ENCODE peak calls at places on chromosomes 5 and 9, in nine cellular contexts. W, N, V, A, D, Z, R, I and F are unnamed samples.

GRCh38 chr9:113887436-113887835 is 11.3 kb downstream of the ZNF618 start:
- DNase-seq in W (no peak), N (no peak), V (no peak), A (no peak), D (no peak), Z (no peak), R (no peak), I (no peak), F (no peak)

GRCh38 chr9:122403381-122404002 is 32.7 kb downstream of the PTGS1 start:
- DNase-seq in W (no peak), N (no peak), V (no peak), A (no peak), D (no peak), Z (no peak), R (no peak), I (no peak), F (no peak)

GRCh38 chr9:105051897-105052296 is 123.9 kb upstream of the ABCA1 start:
- DNase-seq in W (no peak), N (no peak), V (no peak), A (no peak), D (no peak), Z (no peak), R (no peak), I (no peak), F (no peak)

GRCh38 chr9:20353529-20353928 is 268.8 kb downstream of the MLLT3 start:
- DNase-seq in W (no peak), N (no peak), V (no peak), A (no peak), D (peak; percentile 15), Z (no peak), R (no peak), I (no peak), F (no peak)

GRCh38 chr9:93035106-93035660 is 23.3 kb upstream of the SUSD3 start:
- DNase-seq in W (no peak), N (no peak), V (no peak), A (no peak), D (no peak), Z (no peak), R (no peak), I (no peak), F (no peak)

GRCh38 chr5:2184563-2185540 is 302.1 kb upstream of the IRX4 start:
- DNase-seq in W (no peak), N (no peak), V (no peak), A (no peak), D (no peak), Z (no peak), R (no peak), I (no peak), F (no peak)

GRCh38 chr9:109498195-109499060 is at the start of gene PTPN3:
- DNase-seq in W (no peak), N (no peak), V (no peak), A (peak; percentile 59), D (peak; percentile 46), Z (no peak), R (no peak), I (peak; percentile 73), F (peak; percentile 73)

GRCh38 chr5:97499605-97500004 is 316.6 kb upstream of the RIOK2 start:
- DNase-seq in W (no peak), N (no peak), V (no peak), A (no peak), D (no peak), Z (no peak), R (peak; percentile 27), I (no peak), F (no peak)

GRCh38 chr9:128702445-128702948 is at the start of gene PKN3:
- DNase-seq in W (peak; percentile 98), N (peak; percentile 79), V (peak; percentile 69), A (peak; percentile 46), D (peak; percentile 86), Z (no peak), R (peak; percentile 97), I (peak; percentile 99), F (peak; percentile 80)

GRCh38 chr9:129719135-129719534 is 33.7 kb downstream of the PTGES start:
- DNase-seq in W (no peak), N (no peak), V (no peak), A (no peak), D (no peak), Z (no peak), R (no peak), I (peak; percentile 83), F (no peak)

GRCh38 chr9:129718647-129719046 is 34.2 kb downstream of the PTGES start:
- DNase-seq in W (no peak), N (no peak), V (no peak), A (no peak), D (no peak), Z (no peak), R (no peak), I (no peak), F (no peak)

GRCh38 chr9:129720181-129720864 is 32.5 kb downstream of the PTGES start:
- DNase-seq in W (peak; percentile 64), N (no peak), V (no peak), A (no peak), D (no peak), Z (no peak), R (peak; percentile 56), I (peak; percentile 91), F (no peak)

GRCh38 chr9:129722913-129723312 is 29.9 kb downstream of the PTGES start:
- DNase-seq in W (no peak), N (no peak), V (no peak), A (no peak), D (no peak), Z (no peak), R (no peak), I (no peak), F (no peak)

DNA sequence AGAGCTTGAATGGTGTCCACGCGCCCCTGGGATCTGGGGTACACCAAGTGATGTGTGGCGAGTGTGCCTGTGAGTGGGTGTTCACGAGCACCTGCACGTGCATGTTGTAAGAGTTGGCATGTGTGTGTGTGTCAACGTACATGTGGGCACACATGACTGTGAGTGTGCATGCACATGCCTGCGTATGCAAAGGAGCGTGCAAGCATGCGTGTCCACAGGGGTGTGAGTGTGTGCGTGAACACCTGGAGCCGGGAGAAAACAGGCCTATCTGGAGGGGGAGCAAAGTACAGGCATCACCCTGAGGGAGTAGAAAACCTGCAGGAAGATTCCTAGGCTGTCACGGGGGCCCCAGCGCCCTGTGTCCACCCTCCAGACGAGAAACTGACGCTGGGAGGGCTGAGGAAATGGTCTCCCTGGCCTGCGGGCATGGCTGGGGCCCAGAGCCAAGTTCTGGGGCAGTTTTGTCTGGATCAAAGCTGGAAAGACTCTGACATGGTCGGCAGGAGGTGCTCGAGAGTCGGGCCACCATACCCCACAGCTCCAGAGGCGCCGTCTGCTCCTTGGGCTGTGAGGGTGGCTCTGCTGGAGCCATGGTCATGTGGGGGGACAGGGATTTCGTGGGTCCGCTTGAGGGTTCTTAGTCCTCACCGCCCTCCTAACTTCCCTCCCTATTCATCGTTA is 31.8 kb downstream of the PTGES start:
- DNase-seq in W (no peak), N (no peak), V (no peak), A (no peak), D (no peak), Z (no peak), R (peak; percentile 51), I (no peak), F (no peak)
- TF ChIP-seq CTCF in W (no peak), N (no peak), V (no peak), A (no peak), D (no peak), Z (no peak), R (peak; percentile 46), I (peak; percentile 7), F (no peak)

DNA sequence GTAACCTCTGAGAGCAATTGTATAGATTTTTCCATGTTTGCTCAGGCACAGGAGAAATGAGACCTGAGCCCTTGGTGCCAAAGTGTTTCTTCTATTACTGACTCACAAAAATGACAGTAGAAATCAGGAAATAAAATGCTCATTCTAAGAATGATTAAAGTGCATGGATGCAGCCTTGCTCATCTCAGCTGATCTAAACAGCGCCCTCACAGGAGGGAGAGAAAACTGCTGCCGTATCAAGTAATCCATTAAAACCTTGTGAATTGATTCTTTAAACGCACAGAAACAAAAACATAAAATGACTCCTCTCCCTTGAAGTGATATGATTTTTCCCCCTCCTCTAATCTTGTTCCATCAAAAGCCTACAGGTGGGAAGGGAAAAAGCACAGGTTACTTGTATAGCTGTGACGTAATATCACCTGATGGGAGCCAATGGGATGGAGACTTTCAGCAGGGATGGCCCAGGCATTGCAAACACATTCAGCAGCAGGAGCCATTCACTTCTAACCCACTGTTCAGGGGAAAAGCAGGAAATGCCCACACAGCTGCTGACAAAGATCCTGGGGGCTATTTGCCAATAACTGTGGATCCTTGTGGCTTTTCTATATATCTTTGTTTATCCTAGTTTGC is 76.7 kb downstream of the PLCXD3 start:
- DNase-seq in W (no peak), N (no peak), V (no peak), A (no peak), D (no peak), Z (no peak), R (peak; percentile 25), I (peak; percentile 53), F (no peak)
- TF ChIP-seq CTCF in W (peak; percentile 4), N (peak; percentile 61), V (no peak), A (peak; percentile 29), D (no peak), Z (peak; percentile 52), R (peak; percentile 76), I (peak; percentile 88), F (no peak)

GRCh38 chr5:66863343-66864170 is 267.4 kb downstream of the MAST4 start:
- DNase-seq in W (no peak), N (no peak), V (no peak), A (no peak), D (no peak), Z (no peak), R (no peak), I (peak; percentile 72), F (no peak)

GRCh38 chr5:66856041-66856805 is 260.0 kb downstream of the MAST4 start:
- DNase-seq in W (no peak), N (no peak), V (no peak), A (no peak), D (no peak), Z (no peak), R (no peak), I (no peak), F (no peak)

GRCh38 chr5:66864240-66864884 is 268.2 kb downstream of the MAST4 start:
- DNase-seq in W (peak; percentile 34), N (peak; percentile 46), V (no peak), A (peak; percentile 50), D (no peak), Z (no peak), R (peak; percentile 40), I (peak; percentile 61), F (no peak)

GRCh38 chr5:66860199-66860975 is 264.2 kb downstream of the MAST4 start:
- DNase-seq in W (peak; percentile 63), N (peak; percentile 36), V (no peak), A (no peak), D (no peak), Z (no peak), R (no peak), I (peak; percentile 63), F (no peak)

DNA sequence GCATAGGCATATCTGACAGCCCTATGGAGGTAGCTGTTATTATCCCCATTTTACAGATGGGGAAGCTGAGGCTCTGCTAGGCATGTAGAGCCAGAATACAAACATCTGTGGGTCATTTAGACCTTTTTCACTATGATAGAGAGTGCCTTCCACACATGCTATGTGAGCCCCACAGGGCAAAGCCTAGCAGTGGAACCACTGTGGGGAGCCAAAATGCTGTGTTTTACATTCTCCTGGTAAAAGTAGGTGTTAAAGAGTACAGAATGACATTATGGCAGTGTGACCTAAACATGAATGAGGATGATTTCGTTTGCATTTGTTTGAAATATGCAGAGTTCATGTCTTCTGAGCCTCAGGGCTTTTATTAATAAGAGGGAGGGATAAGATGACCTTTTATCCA is 265.2 kb downstream of the MAST4 start:
- DNase-seq in W (no peak), N (no peak), V (no peak), A (no peak), D (no peak), Z (no peak), R (no peak), I (no peak), F (no peak)
- TF ChIP-seq CTCF in W (no peak), N (no peak), V (no peak), A (no peak), D (no peak), Z (peak; percentile 2), R (no peak), I (no peak), F (no peak)

GRCh38 chr5:175867587-175868347 is 3.6 kb upstream of the CPLX2 start:
- DNase-seq in W (peak; percentile 19), N (no peak), V (no peak), A (no peak), D (no peak), Z (no peak), R (peak; percentile 90), I (peak; percentile 85), F (no peak)
- TF ChIP-seq CTCF in W (no peak), N (no peak), V (no peak), A (no peak), D (no peak), Z (peak; percentile 7), R (peak; percentile 72), I (peak; percentile 68), F (no peak)